ENCODE peak calls at places on chromosomes 11 and 22, in six cellular contexts. P is CD8-positive, alpha-beta T cell; A is esophagus squamous epithelium; N is CD4-positive, alpha-beta memory T cell; Y is CD4-positive, CD25-positive, alpha-beta regulatory T cell; F is spleen. H is an unnamed sample.

GRCh38 chr11:133249065-133249464 is 283.2 kb downstream of the OPCML start:
- DNase-seq in A (no peak), Y (no peak), P (no peak), N (no peak), F (no peak), H (no peak)

GRCh38 chr11:12179521-12179920 is 69.1 kb downstream of the MICAL2 start:
- DNase-seq in Y (no peak), P (no peak), A (no peak), N (no peak), F (no peak), H (no peak)

GRCh38 chr11:61281581-61282250 is 13.4 kb downstream of the VWCE start:
- DNase-seq in P (peak; percentile 15), A (no peak), Y (no peak), N (no peak), F (no peak), H (no peak)

GRCh38 chr11:77467233-77467632 is 6.7 kb downstream of the PAK1 start:
- DNase-seq in Y (no peak), P (no peak), F (no peak), A (no peak), N (no peak), H (no peak)

GRCh38 chr11:1207451-1208360 is 15.2 kb upstream of the MUC5B start:
- DNase-seq in P (no peak), N (no peak), A (no peak), F (peak; percentile 72), Y (no peak), H (no peak)

GRCh38 chr22:48141301-48141700 is 1378.9 kb downstream of the TBC1D22A start:
- DNase-seq in Y (no peak), A (no peak), P (no peak), N (no peak), F (no peak), H (no peak)

GRCh38 chr22:29334696-29335344 is 19.3 kb upstream of the RASL10A start:
- DNase-seq in P (no peak), N (no peak), Y (no peak), F (no peak), A (no peak), H (no peak)

GRCh38 chr22:16975155-16975885 is 32.7 kb downstream of the GAB4 start:
- DNase-seq in F (no peak), Y (no peak), A (no peak), P (no peak), N (no peak), H (no peak)

GRCh38 chr11:28963189-28963588 is 855.0 kb downstream of the METTL15 start:
- DNase-seq in F (no peak), P (no peak), N (no peak), A (no peak), Y (no peak), H (no peak)

GRCh38 chr11:10654211-10655150 is 39.1 kb downstream of the IRAG1 start:
- DNase-seq in A (no peak), P (peak; percentile 28), N (peak; percentile 50), Y (peak; percentile 50), F (no peak), H (peak; percentile 58)

GRCh38 chr11:78688460-78688859 is 113.8 kb upstream of the NARS2 start:
- DNase-seq in A (no peak), N (no peak), F (no peak), Y (no peak), P (no peak), H (no peak)

GRCh38 chr22:42397332-42398246 is 34.6 kb downstream of the NFAM1 start:
- DNase-seq in N (no peak), Y (no peak), F (peak; percentile 87), A (no peak), P (no peak), H (no peak)

GRCh38 chr22:37321288-37321687 is 39.0 kb downstream of the CYTH4 start:
- DNase-seq in N (no peak), P (no peak), F (no peak), Y (no peak), A (no peak), H (no peak)

GRCh38 chr11:47186937-47187681 is 875 bp upstream of the PACSIN3 start:
- DNase-seq in N (peak; percentile 35), P (peak; percentile 45), Y (peak; percentile 42), A (no peak), F (no peak), H (no peak)

GRCh38 chr11:624705-625635 is at the start of gene CDHR5:
- DNase-seq in P (no peak), Y (no peak), N (no peak), F (peak; percentile 67), A (no peak), H (no peak)

GRCh38 chr11:6468712-6469495 is 4.8 kb downstream of the TRIM3 start:
- DNase-seq in P (no peak), A (no peak), Y (no peak), F (peak; percentile 87), N (no peak), H (no peak)

GRCh38 chr11:9803685-9804413 is 140.0 kb downstream of the SWAP70 start:
- DNase-seq in F (no peak), Y (no peak), N (no peak), A (no peak), P (no peak), H (no peak)

GRCh38 chr11:109508185-109508584 is 86.2 kb downstream of the C11orf87 start:
- DNase-seq in A (no peak), F (no peak), N (no peak), Y (no peak), P (no peak), H (no peak)

GRCh38 chr11:113991718-113992458 is 17.0 kb downstream of the HTR3A start:
- DNase-seq in Y (no peak), A (no peak), N (no peak), P (no peak), F (no peak), H (no peak)

GRCh38 chr11:75166791-75167190 is 15.9 kb downstream of the SLCO2B1 start:
- DNase-seq in F (no peak), Y (no peak), A (no peak), P (no peak), N (no peak), H (no peak)

GRCh38 chr11:75165721-75166120 is 14.8 kb downstream of the SLCO2B1 start:
- DNase-seq in N (no peak), Y (no peak), A (no peak), P (no peak), F (no peak), H (no peak)

GRCh38 chr11:75163917-75164316 is 13.0 kb downstream of the SLCO2B1 start:
- DNase-seq in N (no peak), Y (no peak), P (no peak), F (no peak), A (no peak), H (no peak)

GRCh38 chr11:75162954-75163353 is 12.0 kb downstream of the SLCO2B1 start:
- DNase-seq in F (no peak), P (no peak), Y (no peak), A (no peak), N (no peak), H (no peak)

GRCh38 chr11:75164318-75164827 is 13.5 kb downstream of the SLCO2B1 start:
- DNase-seq in P (no peak), F (no peak), N (no peak), Y (no peak), A (no peak), H (no peak)
- H3K27ac ChIP-seq in P (no peak overlapping the region), F (no peak overlapping the region), N (no peak overlapping the region), Y (no peak overlapping the region), A (no peak overlapping the region), H (no peak overlapping the region)

DNA sequence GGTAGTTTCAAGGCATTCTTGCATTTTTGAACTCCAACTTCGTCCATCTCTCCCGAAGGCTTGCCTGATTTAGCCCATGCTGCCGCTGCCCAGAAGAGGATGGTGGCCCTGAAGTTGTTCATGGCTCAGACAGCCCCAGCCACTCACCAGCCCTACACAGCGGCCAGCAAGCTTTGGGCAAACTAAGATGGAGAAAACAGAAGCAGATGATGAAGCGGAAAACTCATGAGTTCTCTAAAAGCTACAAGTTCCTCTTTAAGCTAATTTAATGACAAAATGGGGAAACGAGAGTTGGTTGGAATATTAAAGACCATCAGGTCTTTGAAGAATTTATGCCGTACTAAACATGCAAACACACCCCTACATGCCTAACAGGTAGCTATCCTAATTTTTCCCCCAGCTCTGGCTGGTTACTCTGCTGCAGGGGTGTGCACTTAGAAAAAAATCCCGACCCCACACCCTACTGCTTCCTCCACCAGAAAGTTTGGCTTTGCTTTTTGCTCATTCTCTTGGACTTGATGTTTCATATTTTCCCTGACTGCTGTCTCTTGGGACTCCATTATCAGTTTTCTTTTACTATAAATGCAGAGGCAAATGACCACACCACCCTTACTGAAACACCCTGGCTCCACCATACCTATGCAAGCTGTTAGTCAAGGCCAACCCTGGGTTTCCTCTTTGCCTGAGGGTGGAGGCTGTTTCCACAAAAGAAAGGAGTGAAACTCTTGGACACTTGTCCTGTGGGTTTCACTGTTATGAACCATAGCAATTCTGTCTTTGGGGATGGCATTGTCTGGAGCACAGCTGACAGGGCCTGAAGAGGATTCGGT is at the start of gene MPEG1:
- DNase-seq in A (no peak), Y (no peak), P (no peak), N (no peak), F (peak; percentile 82), H (no peak)
- H3K4me1 ChIP-seq in A (peaks cover 3% of the 10 kb centered on the region), Y (no peaks in the 10 kb centered on the region), P (no peaks in the 10 kb centered on the region), N (peaks cover 12% of the 10 kb centered on the region), F (peaks cover 12% of the 10 kb centered on the region), H (peaks cover 4% of the 10 kb centered on the region)

GRCh38 chr11:117096973-117097566 is 1.2 kb downstream of the SIK3 start:
- DNase-seq in P (no peak), F (no peak), A (no peak), Y (no peak), N (no peak), H (no peak)

GRCh38 chr11:117096140-117096972 is 1.9 kb downstream of the SIK3 start:
- DNase-seq in F (no peak), A (no peak), P (peak; percentile 57), N (peak; percentile 82), Y (peak; percentile 59), H (peak; percentile 59)

GRCh38 chr11:117098269-117099231 is at the start of gene SIK3:
- DNase-seq in N (peak; percentile 95), A (peak; percentile 72), F (peak; percentile 97), Y (peak; percentile 90), P (peak; percentile 97), H (peak; percentile 90)

GRCh38 chr11:117097567-117098268 is 510 bp downstream of the SIK3 start:
- DNase-seq in F (no peak), A (no peak), Y (peak; percentile 31), P (peak; percentile 31), N (peak; percentile 44), H (no peak)

GRCh38 chr11:117099681-117100080 is 1.5 kb upstream of the SIK3 start:
- DNase-seq in P (no peak), A (no peak), N (no peak), Y (no peak), F (no peak), H (no peak)
- H3K27ac ChIP-seq in P (no peak overlapping the region), A (peak overlapping the region; percentile 98), N (peak overlapping the region; percentile 88), Y (no peak overlapping the region), F (peak overlapping the region; percentile 98), H (peak overlapping the region; percentile 94)

DNA sequence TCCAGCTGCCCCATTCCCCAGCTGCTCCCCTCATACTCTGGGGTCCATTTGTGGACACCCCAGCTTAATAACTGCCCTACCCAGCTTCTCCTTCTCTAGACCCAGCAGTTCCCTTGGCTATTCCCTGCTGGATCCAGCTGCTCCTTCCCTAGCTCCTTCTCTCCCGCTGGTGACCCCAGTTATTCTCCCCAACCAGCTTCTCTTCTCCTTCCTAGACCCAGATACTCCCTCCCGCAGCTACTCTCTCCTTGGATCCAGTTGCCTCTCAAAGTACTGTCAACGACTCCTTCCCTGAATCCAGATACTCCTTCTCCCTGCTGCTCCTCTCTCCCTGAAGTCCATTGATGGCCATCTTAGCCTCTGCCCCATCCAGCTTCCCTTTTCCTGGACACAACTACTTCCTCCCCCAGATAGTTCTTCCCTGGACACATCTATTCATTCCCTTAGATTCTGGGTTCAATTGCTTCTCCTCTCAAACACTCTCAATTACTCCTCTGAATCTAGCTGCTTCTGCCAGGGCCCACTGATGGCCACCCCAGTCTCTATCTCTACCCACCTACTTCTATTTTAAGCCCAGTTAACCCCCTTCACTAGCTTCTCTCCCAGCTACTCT is 11.6 kb downstream of the SELENOM start:
- DNase-seq in Y (no peak), P (no peak), N (no peak), A (no peak), F (no peak), H (no peak)
- H3K4me1 ChIP-seq in Y (no peaks in the 10 kb centered on the region), P (no peaks in the 10 kb centered on the region), N (no peaks in the 10 kb centered on the region), A (peaks cover 4% of the 10 kb centered on the region), F (no peaks in the 10 kb centered on the region), H (no peaks in the 10 kb centered on the region)